ENCODE peak calls at places on chromosomes 4 and X, in seven cellular contexts. One of them, this sample, is unnamed.

GRCh38 chr4:79588679-79589078 is 180.7 kb upstream of the GK2 start:
- DNase-seq in adipocyte: no peak
- DNase-seq in T-helper 1 cell: no peak
- DNase-seq in stimulated activated CD4-positive, alpha-beta T cell treated with anti-CD3 and anti-CD28 coated beads, TNF-alpha, amount 100 ng/mL, for 1 hour: no peak
- DNase-seq in activated T-helper 1 cell treated with anti-CD3 and anti-CD28 coated beads, Interleukin-2, amount 50 U/mL, for 16 hours: no peak
- DNase-seq in NCI-H2171 treated with DMSO at 0.1 percent for 48 hours: no peak
- DNase-seq in aorta: no peak
- DNase-seq in this sample: no peak

GRCh38 chr4:108209489-108209888 is 40.8 kb upstream of the LEF1 start:
- DNase-seq in NCI-H2171 treated with DMSO at 0.1 percent for 48 hours: no peak
- DNase-seq in adipocyte: no peak
- DNase-seq in aorta: no peak
- DNase-seq in T-helper 1 cell: no peak
- DNase-seq in activated T-helper 1 cell treated with anti-CD3 and anti-CD28 coated beads, Interleukin-2, amount 50 U/mL, for 16 hours: no peak
- DNase-seq in stimulated activated CD4-positive, alpha-beta T cell treated with anti-CD3 and anti-CD28 coated beads, TNF-alpha, amount 100 ng/mL, for 1 hour: no peak
- DNase-seq in this sample: no peak

GRCh38 chrX:151226941-151227340 is 50.6 kb downstream of the GPR50 start:
- DNase-seq in activated T-helper 1 cell treated with anti-CD3 and anti-CD28 coated beads, Interleukin-2, amount 50 U/mL, for 16 hours: no peak
- DNase-seq in adipocyte: no peak
- DNase-seq in aorta: no peak
- DNase-seq in stimulated activated CD4-positive, alpha-beta T cell treated with anti-CD3 and anti-CD28 coated beads, TNF-alpha, amount 100 ng/mL, for 1 hour: no peak
- DNase-seq in NCI-H2171 treated with DMSO at 0.1 percent for 48 hours: no peak
- DNase-seq in T-helper 1 cell: no peak
- DNase-seq in this sample: no peak

GRCh38 chr4:64584981-64585557 is 175.8 kb upstream of the TECRL start:
- DNase-seq in stimulated activated CD4-positive, alpha-beta T cell treated with anti-CD3 and anti-CD28 coated beads, TNF-alpha, amount 100 ng/mL, for 1 hour: no peak
- DNase-seq in NCI-H2171 treated with DMSO at 0.1 percent for 48 hours: peak
- DNase-seq in activated T-helper 1 cell treated with anti-CD3 and anti-CD28 coated beads, Interleukin-2, amount 50 U/mL, for 16 hours: no peak
- DNase-seq in T-helper 1 cell: no peak
- DNase-seq in adipocyte: peak
- DNase-seq in aorta: no peak
- DNase-seq in this sample: no peak

GRCh38 chr4:180767330-180767729 is 1475.9 kb upstream of the TENM3 start:
- DNase-seq in activated T-helper 1 cell treated with anti-CD3 and anti-CD28 coated beads, Interleukin-2, amount 50 U/mL, for 16 hours: no peak
- DNase-seq in stimulated activated CD4-positive, alpha-beta T cell treated with anti-CD3 and anti-CD28 coated beads, TNF-alpha, amount 100 ng/mL, for 1 hour: no peak
- DNase-seq in NCI-H2171 treated with DMSO at 0.1 percent for 48 hours: no peak
- DNase-seq in aorta: no peak
- DNase-seq in adipocyte: no peak
- DNase-seq in T-helper 1 cell: no peak
- DNase-seq in this sample: no peak

GRCh38 chr4:8921465-8921864 is 49.8 kb upstream of the HMX1 start:
- DNase-seq in aorta: no peak
- DNase-seq in T-helper 1 cell: no peak
- DNase-seq in stimulated activated CD4-positive, alpha-beta T cell treated with anti-CD3 and anti-CD28 coated beads, TNF-alpha, amount 100 ng/mL, for 1 hour: no peak
- DNase-seq in adipocyte: no peak
- DNase-seq in activated T-helper 1 cell treated with anti-CD3 and anti-CD28 coated beads, Interleukin-2, amount 50 U/mL, for 16 hours: no peak
- DNase-seq in NCI-H2171 treated with DMSO at 0.1 percent for 48 hours: no peak
- DNase-seq in this sample: peak

GRCh38 chr4:181662383-181662782 is 580.8 kb upstream of the TENM3 start:
- DNase-seq in activated T-helper 1 cell treated with anti-CD3 and anti-CD28 coated beads, Interleukin-2, amount 50 U/mL, for 16 hours: no peak
- DNase-seq in NCI-H2171 treated with DMSO at 0.1 percent for 48 hours: no peak
- DNase-seq in aorta: no peak
- DNase-seq in adipocyte: peak
- DNase-seq in stimulated activated CD4-positive, alpha-beta T cell treated with anti-CD3 and anti-CD28 coated beads, TNF-alpha, amount 100 ng/mL, for 1 hour: no peak
- DNase-seq in T-helper 1 cell: no peak
- DNase-seq in this sample: peak

GRCh38 chr4:164935363-164935762 is 42.1 kb downstream of the TRIM61 start:
- DNase-seq in activated T-helper 1 cell treated with anti-CD3 and anti-CD28 coated beads, Interleukin-2, amount 50 U/mL, for 16 hours: no peak
- DNase-seq in NCI-H2171 treated with DMSO at 0.1 percent for 48 hours: no peak
- DNase-seq in T-helper 1 cell: no peak
- DNase-seq in aorta: no peak
- DNase-seq in adipocyte: no peak
- DNase-seq in stimulated activated CD4-positive, alpha-beta T cell treated with anti-CD3 and anti-CD28 coated beads, TNF-alpha, amount 100 ng/mL, for 1 hour: no peak
- DNase-seq in this sample: no peak

GRCh38 chr4:73883306-73883705 is 14.1 kb downstream of the CXCL1 start:
- DNase-seq in aorta: no peak
- DNase-seq in NCI-H2171 treated with DMSO at 0.1 percent for 48 hours: no peak
- DNase-seq in stimulated activated CD4-positive, alpha-beta T cell treated with anti-CD3 and anti-CD28 coated beads, TNF-alpha, amount 100 ng/mL, for 1 hour: no peak
- DNase-seq in activated T-helper 1 cell treated with anti-CD3 and anti-CD28 coated beads, Interleukin-2, amount 50 U/mL, for 16 hours: no peak
- DNase-seq in T-helper 1 cell: no peak
- DNase-seq in adipocyte: no peak
- DNase-seq in this sample: no peak

GRCh38 chr4:48334900-48335384 is 6.4 kb upstream of the SLAIN2 start:
- DNase-seq in T-helper 1 cell: no peak
- DNase-seq in stimulated activated CD4-positive, alpha-beta T cell treated with anti-CD3 and anti-CD28 coated beads, TNF-alpha, amount 100 ng/mL, for 1 hour: no peak
- DNase-seq in adipocyte: no peak
- DNase-seq in aorta: no peak
- DNase-seq in NCI-H2171 treated with DMSO at 0.1 percent for 48 hours: peak
- DNase-seq in activated T-helper 1 cell treated with anti-CD3 and anti-CD28 coated beads, Interleukin-2, amount 50 U/mL, for 16 hours: no peak
- DNase-seq in this sample: no peak

GRCh38 chr4:15598644-15599043 is 56.5 kb downstream of the FBXL5 start:
- DNase-seq in NCI-H2171 treated with DMSO at 0.1 percent for 48 hours: no peak
- DNase-seq in aorta: no peak
- DNase-seq in T-helper 1 cell: no peak
- DNase-seq in stimulated activated CD4-positive, alpha-beta T cell treated with anti-CD3 and anti-CD28 coated beads, TNF-alpha, amount 100 ng/mL, for 1 hour: no peak
- DNase-seq in adipocyte: no peak
- DNase-seq in activated T-helper 1 cell treated with anti-CD3 and anti-CD28 coated beads, Interleukin-2, amount 50 U/mL, for 16 hours: no peak
- DNase-seq in this sample: no peak

GRCh38 chr4:145694929-145695328 is 15.0 kb downstream of the C4orf51 start:
- DNase-seq in adipocyte: no peak
- DNase-seq in T-helper 1 cell: no peak
- DNase-seq in NCI-H2171 treated with DMSO at 0.1 percent for 48 hours: no peak
- DNase-seq in activated T-helper 1 cell treated with anti-CD3 and anti-CD28 coated beads, Interleukin-2, amount 50 U/mL, for 16 hours: no peak
- DNase-seq in aorta: no peak
- DNase-seq in stimulated activated CD4-positive, alpha-beta T cell treated with anti-CD3 and anti-CD28 coated beads, TNF-alpha, amount 100 ng/mL, for 1 hour: no peak
- DNase-seq in this sample: no peak

GRCh38 chr4:143021384-143021783 is 163.3 kb upstream of the USP38 start:
- DNase-seq in T-helper 1 cell: no peak
- DNase-seq in NCI-H2171 treated with DMSO at 0.1 percent for 48 hours: no peak
- DNase-seq in aorta: no peak
- DNase-seq in stimulated activated CD4-positive, alpha-beta T cell treated with anti-CD3 and anti-CD28 coated beads, TNF-alpha, amount 100 ng/mL, for 1 hour: no peak
- DNase-seq in activated T-helper 1 cell treated with anti-CD3 and anti-CD28 coated beads, Interleukin-2, amount 50 U/mL, for 16 hours: no peak
- DNase-seq in adipocyte: no peak
- DNase-seq in this sample: no peak

This sample was measured in osteoblast.